ENCODE peak calls at places on chromosome 5, in four cellular contexts. C, H, U and N are unnamed samples.

GRCh38 chr5:98428806-98429205 is 344.7 kb upstream of the RGMB start:
- DNase-seq in C (no peak), H (no peak), U (peak), N (no peak)

GRCh38 chr5:9898319-9898718 is 268.2 kb upstream of the TAS2R1 start:
- DNase-seq in C (peak), H (no peak), U (no peak), N (peak)

GRCh38 chr5:172758077-172758835 is 12.7 kb downstream of the DUSP1 start:
- DNase-seq in C (peak), H (peak), U (no peak), N (no peak)

GRCh38 chr5:167595196-167595595 is 696.2 kb upstream of the WWC1 start:
- DNase-seq in C (no peak), H (no peak), U (no peak), N (no peak)

GRCh38 chr5:126188804-126189203 is 234.4 kb upstream of the GRAMD2B start:
- DNase-seq in C (no peak), H (no peak), U (no peak), N (no peak)

GRCh38 chr5:178786859-178787499 is 56.5 kb upstream of the ZNF354A start:
- DNase-seq in C (no peak), H (peak), U (no peak), N (peak)

GRCh38 chr5:69024241-69024651 is 69.6 kb upstream of the SLC30A5 start:
- DNase-seq in C (peak), H (peak), U (no peak), N (peak)

GRCh38 chr5:17854901-17855300 is 220.6 kb downstream of the TAF11L14 start:
- DNase-seq in C (no peak), H (no peak), U (no peak), N (no peak)

GRCh38 chr5:77863181-77863580 is 87.0 kb upstream of the TBCA start:
- DNase-seq in C (no peak), H (no peak), U (no peak), N (no peak)

GRCh38 chr5:60340965-60341471 is 358.9 kb downstream of the DEPDC1B start:
- DNase-seq in C (no peak), H (no peak), U (peak), N (no peak)

GRCh38 chr5:50905996-50906395 is 239.6 kb downstream of the PARP8 start:
- DNase-seq in C (no peak), H (no peak), U (no peak), N (no peak)

GRCh38 chr5:54820346-54820745 is 165.0 kb downstream of the ESM1 start:
- DNase-seq in C (no peak), H (no peak), U (no peak), N (no peak)

GRCh38 chr5:949275-949543 is 56.5 kb downstream of the TRIP13 start:
- DNase-seq in C (no peak), H (no peak), U (no peak), N (no peak)

GRCh38 chr5:18744990-18745590 is 1110.8 kb downstream of the TAF11L14 start:
- DNase-seq in C (no peak), H (no peak), U (no peak), N (no peak)

GRCh38 chr5:3394877-3395599 is 200.6 kb upstream of the IRX1 start:
- DNase-seq in C (no peak), H (no peak), U (no peak), N (no peak)

GRCh38 chr5:17213938-17214337 is 3.5 kb upstream of the BASP1 start:
- DNase-seq in C (no peak), H (no peak), U (no peak), N (no peak)

GRCh38 chr5:55160493-55161209 is 680 bp downstream of the GPX8 start:
- DNase-seq in C (peak), H (no peak), U (no peak), N (no peak)

GRCh38 chr5:149855371-149855770 is 89.2 kb downstream of the PDE6A start:
- DNase-seq in C (no peak), H (no peak), U (no peak), N (no peak)

GRCh38 chr5:60297658-60298057 is 402.3 kb downstream of the DEPDC1B start:
- DNase-seq in C (no peak), H (no peak), U (no peak), N (no peak)

GRCh38 chr5:176535101-176535654 is 2.0 kb downstream of the RNF44 start:
- DNase-seq in C (no peak), H (no peak), U (peak), N (no peak)
- TF ChIP-seq CREB1 in C (no peak), H (no peak), U (no peak), N (no peak)

GRCh38 chr5:144156767-144157171 is 13.7 kb downstream of the YIPF5 start:
- DNase-seq in C (no peak), H (no peak), U (no peak), N (no peak)
- TF ChIP-seq REST in C (no peak), H (no peak), U (no peak), N (no peak)

GRCh38 chr5:171705036-171705435 is 80.6 kb upstream of the SMIM23 start:
- DNase-seq in C (no peak), H (no peak), U (no peak), N (no peak)

GRCh38 chr5:171705830-171706229 is 79.8 kb upstream of the SMIM23 start:
- DNase-seq in C (no peak), H (no peak), U (no peak), N (no peak)

GRCh38 chr5:171709930-171710329 is 75.7 kb upstream of the SMIM23 start:
- DNase-seq in C (no peak), H (no peak), U (no peak), N (no peak)

GRCh38 chr5:171706736-171707440 is 78.7 kb upstream of the SMIM23 start:
- DNase-seq in C (peak), H (no peak), U (no peak), N (no peak)

GRCh38 chr5:171707441-171707790 is 78.2 kb upstream of the SMIM23 start:
- DNase-seq in C (no peak), H (no peak), U (no peak), N (no peak)
- TF ChIP-seq CREB1 in C (no peak), H (no peak), U (no peak), N (no peak)

GRCh38 chr5:20420991-20421595 is 433.1 kb upstream of the CDH18 start:
- DNase-seq in C (peak), H (no peak), U (no peak), N (no peak)
- TF ChIP-seq REST in C (no peak), H (no peak), U (no peak), N (no peak)

DNA sequence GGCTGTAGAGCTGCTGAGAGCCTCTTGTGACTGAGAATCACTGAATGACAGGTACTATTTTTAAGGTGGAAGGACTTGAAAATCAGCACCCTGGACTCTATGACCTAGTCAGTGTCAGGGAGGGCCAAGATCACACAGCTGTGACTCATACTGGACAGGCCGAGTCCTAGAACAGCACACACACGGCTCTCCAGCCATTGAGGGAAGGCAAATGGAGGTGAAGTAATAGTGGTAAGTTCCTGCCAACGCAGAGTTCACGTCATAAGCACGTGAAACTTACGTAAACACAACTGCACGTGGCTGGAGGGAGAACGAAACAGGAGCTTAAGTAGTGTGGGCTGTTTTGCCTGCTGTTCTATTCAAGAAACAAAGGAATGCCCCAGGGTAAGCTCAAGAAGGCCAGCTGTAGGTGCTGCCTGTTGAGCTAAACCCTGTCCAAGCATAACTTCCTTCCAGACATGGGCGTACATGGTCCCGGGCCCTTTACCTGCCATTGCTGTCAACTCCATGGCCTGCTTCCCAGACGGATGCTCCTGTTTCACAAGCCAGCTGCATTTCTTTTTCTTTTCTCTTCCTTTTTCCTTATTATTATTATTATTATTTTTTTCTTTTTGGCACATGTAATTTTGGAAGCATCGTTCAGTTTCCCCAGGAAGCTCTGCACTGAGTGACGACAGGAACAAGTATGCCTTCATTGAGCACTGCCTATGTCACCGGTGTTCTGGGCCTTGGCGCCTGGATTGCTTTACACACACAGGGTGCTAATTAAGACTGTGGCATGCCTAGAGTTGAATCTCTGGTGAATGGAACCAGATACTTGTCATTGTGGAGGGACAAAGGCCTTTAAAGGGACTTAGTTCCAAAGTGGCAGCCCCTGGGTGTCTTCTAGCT is 10.2 kb upstream of the LCP2 start:
- DNase-seq in C (no peak), H (peak), U (no peak), N (no peak)
- TF ChIP-seq CREB1 in C (no peak), H (peak), U (peak), N (peak)

GRCh38 chr5:71743135-71743534 is 24.1 kb downstream of the CARTPT start:
- DNase-seq in C (no peak), H (no peak), U (no peak), N (no peak)
- TF ChIP-seq REST in C (no peak), H (no peak), U (no peak), N (no peak)

GRCh38 chr5:165137701-165138100 is 1632.3 kb downstream of the MAT2B start:
- DNase-seq in C (no peak), H (no peak), U (no peak), N (no peak)

GRCh38 chr5:165138261-165138660 is 1632.8 kb downstream of the MAT2B start:
- DNase-seq in C (peak), H (no peak), U (no peak), N (no peak)

GRCh38 chr5:165139262-165139661 is 1633.8 kb downstream of the MAT2B start:
- DNase-seq in C (no peak), H (no peak), U (no peak), N (no peak)

GRCh38 chr5:165134146-165134545 is 1628.7 kb downstream of the MAT2B start:
- DNase-seq in C (no peak), H (no peak), U (no peak), N (no peak)

GRCh38 chr5:165135551-165135950 is 1630.1 kb downstream of the MAT2B start:
- DNase-seq in C (no peak), H (no peak), U (no peak), N (no peak)
- TF ChIP-seq CREB1 in C (no peak), H (no peak), U (no peak), N (no peak)

GRCh38 chr5:94776167-94776566 is 157.7 kb downstream of the SLF1 start:
- DNase-seq in C (no peak), H (no peak), U (no peak), N (no peak)
- TF ChIP-seq REST in C (no peak), H (no peak), U (no peak), N (no peak)